ENCODE peak calls at places on chromosomes 2 and 18, in five cellular contexts. Q is trophoblast cell, F is H9, J is H1, X is neuronal stem cell. A is an unnamed sample.
A peak's percentile ranks its signal among the peaks of the same experiment; 100 is the strongest.

GRCh38 chr18:73681398-73681797 is 466.2 kb downstream of the FBXO15 start:
- DNase-seq in Q (no peak), F (no peak), J (no peak), X (no peak), A (no peak)

GRCh38 chr2:63741884-63742583 is 99.7 kb upstream of the UGP2 start:
- DNase-seq in Q (peak; percentile 86), F (no peak), J (no peak), X (no peak), A (peak; percentile 30)

GRCh38 chr2:107663632-107664031 is 163.1 kb upstream of the RGPD4 start:
- DNase-seq in Q (peak; percentile 14), F (no peak), J (no peak), X (no peak), A (no peak)

GRCh38 chr2:2686228-2686627 is 355.2 kb upstream of the MYT1L start:
- DNase-seq in Q (no peak), F (no peak), J (no peak), X (no peak), A (no peak)

GRCh38 chr2:108978709-108979111 is 10.3 kb downstream of the EDAR start:
- DNase-seq in Q (no peak), F (no peak), J (no peak), X (no peak), A (peak; percentile 7)

GRCh38 chr2:241720099-241720498 is 14.3 kb upstream of the D2HGDH start:
- DNase-seq in Q (no peak), F (no peak), J (no peak), X (no peak), A (no peak)

GRCh38 chr2:15840969-15841368 is 99.4 kb upstream of the MYCN start:
- DNase-seq in Q (peak; percentile 58), F (no peak), J (no peak), X (no peak), A (no peak)

GRCh38 chr18:55633032-55633431 is 45.0 kb upstream of the TCF4 start:
- DNase-seq in Q (peak; percentile 27), F (no peak), J (no peak), X (no peak), A (no peak)

GRCh38 chr2:200962821-200963128 is 685 bp downstream of the ORC2 start:
- DNase-seq in Q (no peak), F (no peak), J (no peak), X (no peak), A (no peak)

GRCh38 chr2:239926587-239927234 is 98.4 kb downstream of the NDUFA10 start:
- DNase-seq in Q (no peak), F (no peak), J (no peak), X (no peak), A (peak; percentile 10)

GRCh38 chr2:43236256-43236655 is 9.8 kb upstream of the ZFP36L2 start:
- DNase-seq in Q (no peak), F (no peak), J (no peak), X (no peak), A (no peak)

GRCh38 chr2:222582931-222583330 is 73.0 kb downstream of the FARSB start:
- DNase-seq in Q (no peak), F (no peak), J (no peak), X (no peak), A (peak; percentile 28)

GRCh38 chr2:241153616-241154015 is 3.3 kb downstream of the PPP1R7 start:
- DNase-seq in Q (no peak), F (no peak), J (no peak), X (no peak), A (peak; percentile 6)

GRCh38 chr2:240556553-240557100 is 1.2 kb downstream of the ANKMY1 start:
- DNase-seq in Q (peak; percentile 44), F (peak; percentile 82), J (peak; percentile 79), X (no peak), A (peak; percentile 37)

GRCh38 chr2:171523969-171524401 is 1.7 kb downstream of the CYBRD1 start:
- DNase-seq in Q (peak; percentile 97), F (no peak), J (no peak), X (no peak), A (no peak)

GRCh38 chr2:170504820-170505145 is 210.4 kb upstream of the SP5 start:
- DNase-seq in Q (no peak), F (no peak), J (no peak), X (no peak), A (no peak)

GRCh38 chr2:170502400-170503135 is 212.6 kb upstream of the SP5 start:
- DNase-seq in Q (no peak), F (peak; percentile 47), J (no peak), X (no peak), A (peak; percentile 45)

GRCh38 chr2:170503563-170503962 is 211.6 kb upstream of the SP5 start:
- DNase-seq in Q (no peak), F (no peak), J (no peak), X (no peak), A (no peak)

GRCh38 chr2:170505631-170506270 is 209.4 kb upstream of the SP5 start:
- DNase-seq in Q (no peak), F (no peak), J (no peak), X (no peak), A (no peak)

DNA sequence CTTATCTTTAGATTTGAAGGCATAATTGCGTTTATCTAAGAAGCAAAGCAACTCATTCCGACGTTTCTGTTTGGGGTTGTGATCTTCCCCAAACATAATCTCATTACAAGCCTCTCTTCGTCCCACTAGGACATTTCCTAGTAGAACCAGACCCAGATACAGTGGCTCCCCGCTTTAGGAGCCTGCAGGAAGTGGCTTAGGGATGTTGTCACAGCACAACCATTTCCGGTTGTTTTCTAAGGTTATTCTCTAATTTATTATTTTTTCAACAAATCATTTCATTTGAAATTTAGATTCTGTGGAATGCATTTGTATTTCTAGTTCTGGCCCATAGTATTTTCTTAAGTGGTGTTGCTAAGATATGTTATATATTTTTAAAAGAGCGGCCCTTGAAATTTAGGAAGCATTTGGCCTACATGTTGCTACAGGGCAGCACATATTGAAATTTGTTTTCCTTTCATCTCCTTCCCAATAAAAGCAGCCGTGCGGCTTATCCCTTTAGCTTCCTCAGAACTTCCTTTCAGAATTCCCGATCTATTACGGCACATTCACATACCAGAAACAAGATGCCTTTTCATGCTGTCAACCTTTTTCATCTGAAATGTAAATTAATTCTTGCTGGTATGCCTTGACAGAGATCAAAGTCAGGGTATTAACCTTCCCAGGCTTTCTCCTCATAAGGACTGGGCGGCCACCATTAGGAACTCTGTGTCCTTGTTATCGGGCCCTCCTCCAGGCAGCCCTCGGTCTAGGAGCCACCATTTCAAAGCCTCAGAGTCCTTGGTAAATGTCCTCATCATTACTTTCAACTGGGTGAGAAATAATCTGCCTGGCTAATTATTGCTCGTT is 210.9 kb upstream of the SP5 start:
- DNase-seq in Q (no peak), F (no peak), J (no peak), X (no peak), A (peak; percentile 36)
- H2BK12ac ChIP-seq in Q (no peak overlapping the region), F (no peak overlapping the region), J (peak overlapping the region; percentile 96), X (no peak overlapping the region), A (no peak overlapping the region)

DNA sequence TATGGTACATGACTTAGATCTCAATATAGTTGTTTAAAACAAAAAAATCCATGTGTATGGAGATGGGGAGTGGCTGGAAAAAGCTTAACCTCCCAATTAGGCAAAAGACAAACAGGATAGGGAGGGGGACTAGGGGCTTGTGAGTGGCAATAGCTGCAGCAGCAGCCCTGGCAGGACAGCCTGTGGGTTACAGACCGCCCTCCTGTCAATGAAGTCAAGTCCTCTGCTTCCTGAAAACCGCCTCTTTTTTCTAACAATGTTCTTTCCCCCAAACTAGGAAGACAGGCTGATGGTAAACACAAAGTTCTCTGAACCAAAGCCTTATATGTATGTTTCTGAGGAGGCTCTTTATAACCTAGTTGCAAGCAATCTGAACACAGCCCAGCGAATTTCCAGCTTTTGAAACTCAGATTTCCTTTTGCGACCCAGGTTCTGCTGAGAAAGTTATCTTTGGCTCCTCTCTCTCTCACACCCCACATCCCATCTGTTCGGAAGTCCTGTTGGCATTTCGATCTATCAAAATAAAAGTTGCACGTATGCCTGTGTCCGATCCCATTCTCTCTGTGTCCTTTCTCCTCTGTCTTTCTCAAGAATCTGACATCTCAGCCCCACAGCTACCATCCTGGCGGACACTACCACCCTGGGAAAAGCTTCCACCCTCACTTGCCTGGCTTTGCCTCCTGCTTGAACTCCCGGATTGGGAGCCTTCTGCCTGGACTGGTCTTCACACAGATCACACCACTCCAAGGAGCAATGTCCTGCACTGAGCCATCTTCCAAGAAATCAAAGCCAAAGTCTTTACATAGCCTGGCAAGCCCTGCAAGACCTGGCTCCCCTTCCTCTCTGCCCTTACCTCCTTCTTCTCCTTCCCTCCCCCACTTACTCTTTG is 10.1 kb downstream of the ATP8B1 start:
- DNase-seq in Q (no peak), F (no peak), J (no peak), X (no peak), A (no peak)
- H2BK12ac ChIP-seq in Q (no peak overlapping the region), F (no peak overlapping the region), J (no peak overlapping the region), X (no peak overlapping the region), A (no peak overlapping the region)

GRCh38 chr2:765369-765768 is 88.2 kb upstream of the TMEM18 start:
- DNase-seq in Q (no peak), F (no peak), J (no peak), X (no peak), A (no peak)

GRCh38 chr2:763766-764525 is 86.7 kb upstream of the TMEM18 start:
- DNase-seq in Q (peak; percentile 65), F (no peak), J (no peak), X (no peak), A (peak; percentile 32)

GRCh38 chr2:761384-761783 is 84.2 kb upstream of the TMEM18 start:
- DNase-seq in Q (no peak), F (no peak), J (no peak), X (no peak), A (no peak)

GRCh38 chr2:760001-760400 is 82.8 kb upstream of the TMEM18 start:
- DNase-seq in Q (no peak), F (no peak), J (no peak), X (no peak), A (peak; percentile 6)

GRCh38 chr2:762646-763045 is 85.4 kb upstream of the TMEM18 start:
- DNase-seq in Q (no peak), F (no peak), J (no peak), X (no peak), A (no peak)
- H2BK12ac ChIP-seq in Q (no peak overlapping the region), F (no peak overlapping the region), J (no peak overlapping the region), X (no peak overlapping the region), A (no peak overlapping the region)

GRCh38 chr2:128412181-128412871 is 93.7 kb upstream of the HS6ST1 start:
- DNase-seq in Q (no peak), F (peak; percentile 7), J (peak; percentile 31), X (no peak), A (no peak)

GRCh38 chr2:128413014-128413717 is 94.5 kb upstream of the HS6ST1 start:
- DNase-seq in Q (no peak), F (peak; percentile 17), J (peak; percentile 32), X (no peak), A (no peak)

GRCh38 chr2:128410035-128410757 is 91.5 kb upstream of the HS6ST1 start:
- DNase-seq in Q (no peak), F (peak; percentile 14), J (peak; percentile 34), X (no peak), A (no peak)

GRCh38 chr2:128410758-128411215 is 92.1 kb upstream of the HS6ST1 start:
- DNase-seq in Q (no peak), F (peak; percentile 11), J (peak; percentile 24), X (no peak), A (no peak)

GRCh38 chr2:128411431-128411830 is 92.8 kb upstream of the HS6ST1 start:
- DNase-seq in Q (no peak), F (no peak), J (peak; percentile 27), X (no peak), A (no peak)
- H2BK12ac ChIP-seq in Q (no peak overlapping the region), F (no peak overlapping the region), J (no peak overlapping the region), X (no peak overlapping the region), A (no peak overlapping the region)

DNA sequence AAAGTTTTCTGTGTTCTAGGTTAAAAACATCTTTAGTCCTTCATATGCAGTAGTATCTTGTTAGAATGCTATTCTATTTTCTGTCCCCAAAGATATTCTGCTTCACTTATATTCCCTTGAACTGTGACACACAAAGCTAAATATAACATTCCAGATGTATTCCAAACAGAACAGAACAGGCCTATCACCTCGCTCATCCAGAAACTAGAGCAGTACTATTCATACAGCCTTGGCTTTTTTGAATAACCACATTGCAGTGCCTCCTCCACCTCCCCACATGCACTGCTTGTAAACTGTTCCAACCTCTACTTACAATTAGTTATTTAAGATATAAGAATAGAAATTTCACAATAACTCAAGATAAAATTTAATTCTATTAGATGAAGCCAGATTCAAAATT is 196.8 kb downstream of the EXOC6B start:
- DNase-seq in Q (no peak), F (no peak), J (no peak), X (no peak), A (peak; percentile 10)
- H2BK12ac ChIP-seq in Q (no peak overlapping the region), F (no peak overlapping the region), J (no peak overlapping the region), X (no peak overlapping the region), A (no peak overlapping the region)